ENCODE peak calls at places on chromosome 7, in nine cellular contexts. W is mammary epithelial cell; G is heart left ventricle; N is HL-60; S is sigmoid colon; F is HCT116; I is CD8-positive, alpha-beta T cell; O is thoracic aorta; M is left lung. L is an unnamed sample.

GRCh38 chr7:33185786-33186185 is 56.4 kb downstream of the BBS9 start:
- DNase-seq in W (peak; percentile 44), G (no peak), N (peak; percentile 1), S (no peak), F (peak; percentile 34), I (no peak), O (no peak), M (no peak), L (peak; percentile 63)

GRCh38 chr7:143008007-143008901 is 18.7 kb downstream of the OR9A2 start:
- DNase-seq in W (peak; percentile 32), G (peak; percentile 88), N (peak; percentile 63), S (peak; percentile 80), F (peak; percentile 46), I (peak; percentile 89), O (peak; percentile 43), M (peak; percentile 79), L (peak; percentile 47)

GRCh38 chr7:131302876-131303707 is 24.6 kb upstream of the MKLN1 start:
- DNase-seq in W (peak; percentile 38), G (no peak), N (no peak), S (no peak), F (peak; percentile 39), I (peak; percentile 60), O (no peak), M (no peak), L (peak; percentile 55)

GRCh38 chr7:2510909-2511768 is 8.4 kb upstream of the LFNG start:
- DNase-seq in W (no peak), G (no peak), N (peak; percentile 65), S (no peak), F (no peak), I (peak; percentile 85), O (no peak), M (peak; percentile 74), L (peak; percentile 32)

GRCh38 chr7:3912291-3912690 is 611.2 kb downstream of the SDK1 start:
- DNase-seq in W (no peak), G (no peak), N (no peak), S (no peak), F (no peak), I (no peak), O (no peak), M (no peak), L (peak; percentile 11)

GRCh38 chr7:43725251-43725650 is 4.1 kb downstream of the COA1 start:
- DNase-seq in W (no peak), G (no peak), N (no peak), S (no peak), F (no peak), I (no peak), O (no peak), M (no peak), L (no peak)

GRCh38 chr7:30163231-30163894 is 28.6 kb downstream of the MTURN start:
- DNase-seq in W (peak; percentile 87), G (no peak), N (peak; percentile 50), S (no peak), F (no peak), I (no peak), O (no peak), M (no peak), L (peak; percentile 94)

GRCh38 chr7:130273863-130274262 is 7.2 kb downstream of the CPA2 start:
- DNase-seq in W (no peak), G (no peak), N (no peak), S (no peak), F (no peak), I (no peak), O (no peak), M (no peak), L (no peak)

GRCh38 chr7:133829336-133829897 is 297.7 kb upstream of the LRGUK start:
- DNase-seq in W (peak; percentile 20), G (no peak), N (no peak), S (no peak), F (no peak), I (no peak), O (no peak), M (no peak), L (peak; percentile 52)

GRCh38 chr7:27587429-27587828 is 75.3 kb downstream of the HIBADH start:
- DNase-seq in W (no peak), G (no peak), N (no peak), S (no peak), F (no peak), I (no peak), O (no peak), M (no peak), L (no peak)

GRCh38 chr7:150377116-150377979 is 1.8 kb upstream of the ZNF775 start:
- DNase-seq in W (no peak), G (no peak), N (no peak), S (no peak), F (no peak), I (no peak), O (no peak), M (no peak), L (no peak)

GRCh38 chr7:97555845-97556431 is 175.9 kb upstream of the TAC1 start:
- DNase-seq in W (no peak), G (no peak), N (no peak), S (no peak), F (no peak), I (no peak), O (no peak), M (no peak), L (peak; percentile 22)

GRCh38 chr7:129492406-129492805 is 9.9 kb upstream of the SMKR1 start:
- DNase-seq in W (no peak), G (no peak), N (no peak), S (no peak), F (no peak), I (no peak), O (no peak), M (no peak), L (no peak)

GRCh38 chr7:156668130-156668741 is 27.7 kb downstream of the RNF32 start:
- DNase-seq in W (peak; percentile 12), G (no peak), N (no peak), S (no peak), F (no peak), I (no peak), O (no peak), M (no peak), L (peak; percentile 73)

GRCh38 chr7:147008530-147008929 is 891.9 kb downstream of the CNTNAP2 start:
- DNase-seq in W (no peak), G (no peak), N (no peak), S (no peak), F (no peak), I (no peak), O (no peak), M (no peak), L (no peak)

GRCh38 chr7:55205124-55205955 is 159.8 kb upstream of the LANCL2 start:
- DNase-seq in W (no peak), G (no peak), N (no peak), S (no peak), F (no peak), I (no peak), O (no peak), M (no peak), L (no peak)

GRCh38 chr7:876077-876971 is at the start of gene GET4:
- DNase-seq in W (peak; percentile 93), G (peak; percentile 99), N (peak; percentile 96), S (peak; percentile 99), F (peak; percentile 82), I (peak; percentile 98), O (peak; percentile 80), M (peak; percentile 97), L (peak; percentile 73)
- TF ChIP-seq CTCF in W (no peak), G (no peak), N (no peak), S (no peak), F (peak; percentile 5), I (no peak), O (no peak), M (peak; percentile 20), L (peak; percentile 32)

DNA sequence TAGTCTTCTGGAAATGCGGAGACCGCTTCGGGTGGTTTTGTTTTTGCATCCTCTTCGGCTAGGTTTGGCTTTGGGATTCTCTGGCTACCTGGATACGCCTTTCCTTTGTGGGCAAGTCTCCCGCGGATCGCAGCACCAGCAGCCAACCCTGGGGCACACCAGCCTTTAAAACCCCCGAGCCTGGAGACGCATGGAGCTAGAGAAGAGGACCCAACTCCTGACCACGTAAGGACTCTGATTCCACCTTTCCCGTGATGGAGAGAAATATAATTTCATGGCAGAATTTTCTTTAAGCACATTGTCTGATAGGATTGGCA is 535.4 kb upstream of the GALNT17 start:
- DNase-seq in W (no peak), G (no peak), N (no peak), S (no peak), F (no peak), I (no peak), O (no peak), M (no peak), L (no peak)
- H3K4me3 ChIP-seq in W (peak overlapping the region; percentile 53), G (peak overlapping the region; percentile 32), N (no peak overlapping the region), S (no peak overlapping the region), F (no peak overlapping the region), I (no peak overlapping the region), O (peak overlapping the region; percentile 65), M (peak overlapping the region; percentile 17), L (peak overlapping the region; percentile 60)

GRCh38 chr7:50400114-50400513 is 50.0 kb downstream of the FIGNL1 start:
- DNase-seq in W (no peak), G (no peak), N (no peak), S (no peak), F (no peak), I (no peak), O (no peak), M (no peak), L (no peak)

GRCh38 chr7:50404392-50404791 is 45.8 kb downstream of the FIGNL1 start:
- DNase-seq in W (no peak), G (no peak), N (no peak), S (no peak), F (no peak), I (no peak), O (no peak), M (no peak), L (no peak)

GRCh38 chr7:50406935-50407334 is 43.2 kb downstream of the FIGNL1 start:
- DNase-seq in W (no peak), G (no peak), N (no peak), S (no peak), F (no peak), I (no peak), O (no peak), M (no peak), L (peak; percentile 5)

GRCh38 chr7:50409856-50410468 is 40.2 kb downstream of the FIGNL1 start:
- DNase-seq in W (no peak), G (no peak), N (peak; percentile 52), S (no peak), F (no peak), I (no peak), O (no peak), M (no peak), L (no peak)

DNA sequence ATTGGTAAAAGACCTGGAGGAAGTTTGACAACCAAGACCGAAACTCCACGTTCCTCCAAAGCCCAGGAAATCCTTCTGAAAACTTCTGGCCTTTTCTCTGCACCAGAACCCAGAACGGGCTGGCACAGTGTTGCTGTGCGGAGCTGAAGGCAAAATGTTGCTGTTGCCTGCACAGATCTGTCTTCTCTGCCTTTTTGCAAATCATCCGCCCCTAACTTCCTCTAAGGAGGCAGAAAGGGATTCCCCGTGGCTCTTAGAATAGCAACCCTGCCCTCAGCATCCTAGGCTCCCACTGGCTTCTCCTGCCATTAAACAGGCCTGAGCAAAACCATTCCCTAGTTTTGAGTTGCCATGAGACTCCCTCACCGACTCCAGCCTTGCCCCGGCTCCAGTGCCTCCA is 44.9 kb downstream of the FIGNL1 start:
- DNase-seq in W (no peak), G (no peak), N (no peak), S (no peak), F (no peak), I (no peak), O (no peak), M (no peak), L (no peak)
- H3K27me3 ChIP-seq in W (peaks cover 2% of the 10 kb centered on the region), G (peaks cover 58% of the 10 kb centered on the region), N (no peaks in the 10 kb centered on the region), S (peaks cover 3% of the 10 kb centered on the region), F (peaks cover 52% of the 10 kb centered on the region), I (no peaks in the 10 kb centered on the region), O (no peaks in the 10 kb centered on the region), M (peaks cover 28% of the 10 kb centered on the region), L (no peaks in the 10 kb centered on the region)

GRCh38 chr7:109868215-109868614 is 1222.7 kb upstream of the LRRN3 start:
- DNase-seq in W (no peak), G (no peak), N (no peak), S (no peak), F (no peak), I (no peak), O (no peak), M (no peak), L (no peak)
- TF ChIP-seq CTCF in W (no peak), G (no peak), N (no peak), S (no peak), F (no peak), I (no peak), O (no peak), M (no peak), L (no peak)